ENCODE peak calls at places on chromosome 11, in seven cellular contexts. B is lower leg skin, E is PC-3, O is coronary artery, T is kidney, V is BE2C, M is brain microvascular endothelial cell. H is an unnamed sample.

GRCh38 chr11:45843158-45843924 is 3.9 kb upstream of the CRY2 start:
- DNase-seq in O (peak; percentile 97), T (peak; percentile 94), M (peak; percentile 95), E (peak; percentile 88), B (peak; percentile 98), V (peak; percentile 75), H (peak; percentile 88)

GRCh38 chr11:15692739-15693138 is 578.0 kb downstream of the INSC start:
- DNase-seq in T (no peak), M (peak; percentile 62), B (no peak), O (no peak), E (no peak), V (no peak), H (no peak)

GRCh38 chr11:116731821-116732739 is 40.7 kb downstream of the BUD13 start:
- DNase-seq in M (no peak), O (peak; percentile 66), E (no peak), T (no peak), V (no peak), B (peak; percentile 72), H (no peak)

GRCh38 chr11:66261578-66261977 is 6.9 kb upstream of the RAB1B start:
- DNase-seq in T (no peak), M (no peak), B (no peak), E (no peak), V (no peak), O (no peak), H (no peak)

GRCh38 chr11:67266424-67267187 is at the start of gene GRK2:
- DNase-seq in T (peak; percentile 86), E (peak; percentile 58), V (peak; percentile 58), B (no peak), M (no peak), O (peak; percentile 75), H (peak; percentile 55)

GRCh38 chr11:62611705-62612365 is 740 bp downstream of the EML3 start:
- DNase-seq in M (no peak), O (no peak), T (peak; percentile 84), E (peak; percentile 52), B (peak; percentile 90), V (no peak), H (peak; percentile 27)

GRCh38 chr11:125871391-125872137 is 15.9 kb upstream of the HYLS1 start:
- DNase-seq in B (no peak), V (peak; percentile 72), E (peak; percentile 48), M (peak; percentile 25), T (no peak), O (no peak), H (peak; percentile 38)

GRCh38 chr11:662689-663274 is 25.7 kb downstream of the DRD4 start:
- DNase-seq in M (peak; percentile 60), V (peak; percentile 63), B (no peak), E (peak; percentile 54), T (peak; percentile 86), O (no peak), H (peak; percentile 66)

GRCh38 chr11:110121204-110121603 is 28.0 kb downstream of the ZC3H12C start:
- DNase-seq in M (peak; percentile 70), B (no peak), O (no peak), T (no peak), E (peak; percentile 91), V (no peak), H (no peak)

GRCh38 chr11:110425751-110426545 is 3.8 kb upstream of the FDX1 start:
- DNase-seq in M (peak; percentile 94), V (no peak), T (no peak), E (peak; percentile 20), B (no peak), O (no peak), H (no peak)

GRCh38 chr11:134242376-134242775 is 10.8 kb downstream of the THYN1 start:
- DNase-seq in O (no peak), M (no peak), V (no peak), E (no peak), T (no peak), B (peak; percentile 60), H (no peak)

GRCh38 chr11:125626381-125626950 is 1.5 kb downstream of the CHEK1 start:
- DNase-seq in V (no peak), O (no peak), T (no peak), B (no peak), M (no peak), E (no peak), H (peak; percentile 32)

GRCh38 chr11:72222106-72222891 is 2.3 kb upstream of the INPPL1 start:
- DNase-seq in E (no peak), M (no peak), B (peak; percentile 77), O (no peak), T (no peak), V (no peak), H (no peak)

GRCh38 chr11:6315811-6316425 is 4.4 kb downstream of the CAVIN3 start:
- DNase-seq in T (peak; percentile 80), B (peak; percentile 88), M (peak; percentile 57), O (peak; percentile 81), V (peak; percentile 30), E (peak; percentile 64), H (peak; percentile 62)

GRCh38 chr11:129280027-129280811 is 88.1 kb upstream of the ARHGAP32 start:
- DNase-seq in T (no peak), M (no peak), V (no peak), B (no peak), E (peak; percentile 92), O (no peak), H (no peak)

GRCh38 chr11:129281471-129282268 is 89.5 kb upstream of the ARHGAP32 start:
- DNase-seq in E (no peak), V (no peak), T (no peak), O (no peak), B (no peak), M (no peak), H (no peak)

GRCh38 chr11:129278586-129279319 is 86.6 kb upstream of the ARHGAP32 start:
- DNase-seq in V (peak; percentile 18), T (no peak), B (no peak), E (peak; percentile 43), O (no peak), M (no peak), H (peak; percentile 43)

GRCh38 chr11:129277216-129277838 is 85.2 kb upstream of the ARHGAP32 start:
- DNase-seq in O (no peak), M (no peak), T (no peak), V (no peak), E (peak; percentile 46), B (no peak), H (no peak)

DNA sequence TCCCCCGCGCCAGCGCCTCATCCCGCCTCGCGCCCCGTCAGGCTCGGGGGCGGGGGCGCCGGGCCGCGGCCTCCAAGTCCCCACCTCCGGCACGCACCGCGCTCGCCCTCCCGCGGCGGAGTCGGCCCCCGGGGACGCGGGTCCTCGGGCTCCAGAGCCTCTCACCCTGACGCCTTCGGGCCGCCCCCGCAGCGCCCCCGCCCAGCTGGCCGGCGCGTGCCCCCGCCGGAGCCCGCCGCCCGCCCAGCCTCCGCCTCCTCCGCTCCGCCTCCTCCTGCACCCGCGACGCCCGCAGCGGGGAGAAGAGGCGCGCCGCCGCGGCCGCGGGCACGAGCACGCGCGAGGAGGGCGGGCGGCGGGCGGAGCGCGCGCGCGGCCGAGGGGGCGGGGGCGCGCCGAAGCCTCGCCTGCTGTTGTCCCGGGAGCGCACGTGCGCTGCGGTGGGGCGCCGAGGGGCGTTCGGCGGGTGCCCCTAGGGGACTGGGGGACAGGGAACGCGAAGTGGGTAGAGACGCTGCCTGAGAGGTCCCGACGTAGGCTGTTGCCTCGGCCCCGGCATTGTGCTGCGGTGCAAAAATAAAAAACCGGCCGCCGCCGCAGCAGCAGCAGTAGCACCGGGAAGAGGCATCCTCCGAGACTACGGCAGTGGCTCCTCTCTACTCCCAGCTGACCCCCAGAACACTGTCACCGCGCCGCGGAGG is 87.4 kb upstream of the ARHGAP32 start:
- DNase-seq in O (peak; percentile 84), E (peak; percentile 86), V (peak; percentile 69), B (peak; percentile 91), T (peak; percentile 92), M (peak; percentile 38), H (peak; percentile 84)
- TF ChIP-seq CTCF in O (no peak), E (no peak), V (no peak), B (no peak), T (no peak), M (no peak), H (no peak)

DNA sequence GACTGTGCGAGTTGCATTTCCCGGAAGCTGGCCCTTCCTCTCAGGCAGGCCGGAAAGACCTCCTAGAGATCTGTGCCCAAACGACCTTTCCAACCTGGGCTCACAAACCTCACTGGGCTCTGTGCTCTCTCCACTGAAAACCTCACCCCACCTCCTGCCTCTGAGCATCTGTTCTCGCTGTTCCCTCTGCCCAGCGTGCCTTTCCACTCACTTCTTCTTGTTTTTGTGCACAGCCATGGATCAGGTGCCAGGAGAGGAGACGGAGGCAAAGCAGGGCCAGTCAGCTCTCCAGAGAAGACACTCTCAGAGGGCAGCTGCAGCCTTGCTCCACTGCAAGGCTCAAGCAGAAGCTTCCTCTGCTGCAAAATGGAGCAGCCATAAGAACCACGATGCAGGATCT is 10.9 kb upstream of the CPT1A start:
- DNase-seq in O (no peak), E (no peak), M (no peak), T (peak; percentile 6), V (no peak), B (no peak), H (no peak)
- TF ChIP-seq CTCF in O (no peak), E (no peak), M (no peak), T (no peak), V (no peak), B (no peak), H (no peak)

DNA sequence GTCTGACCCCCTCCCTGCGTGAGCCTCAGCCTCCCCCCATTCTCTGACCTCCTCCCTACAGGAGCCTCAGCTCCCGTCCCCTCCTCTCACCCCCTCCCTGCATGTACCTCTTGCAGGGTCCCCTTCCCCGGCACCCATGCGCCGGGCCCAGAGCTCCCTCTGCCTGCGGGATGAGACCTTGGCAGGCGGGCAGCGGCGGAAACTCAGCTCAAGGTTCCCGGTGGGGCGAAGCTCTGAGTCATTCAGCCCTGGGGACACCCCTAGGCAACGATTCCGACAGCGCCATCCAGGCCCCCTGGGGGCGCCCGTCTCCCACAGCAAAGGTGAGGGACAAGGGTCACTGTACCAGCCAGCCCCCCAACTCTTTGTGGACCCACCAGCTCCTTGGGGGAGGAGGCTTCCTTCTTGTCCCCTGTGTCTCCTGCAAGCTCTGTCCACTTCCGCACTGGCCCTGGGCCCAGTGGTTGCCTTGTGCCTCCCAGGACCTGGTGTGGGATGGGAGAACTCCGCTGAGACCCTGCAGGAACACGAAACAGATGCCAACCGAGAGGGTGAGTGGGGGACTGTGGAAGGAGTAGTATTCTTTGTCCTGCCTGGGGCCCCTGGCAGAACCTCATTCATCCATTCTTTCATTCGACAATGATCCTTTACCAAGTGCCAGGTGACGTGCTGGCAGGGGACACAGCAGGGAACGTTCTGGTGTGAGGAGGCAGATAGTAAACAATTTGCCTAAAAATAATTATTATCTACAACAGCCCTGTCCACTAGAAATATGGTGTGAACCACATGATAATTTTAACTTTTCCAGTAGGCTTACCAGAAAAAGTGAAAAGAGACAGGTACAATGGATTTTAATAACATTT is 3.7 kb upstream of the RPS6KA4 start:
- DNase-seq in M (peak; percentile 65), E (peak; percentile 94), V (peak; percentile 83), T (peak; percentile 92), B (no peak), O (peak; percentile 87), H (peak; percentile 81)
- TF ChIP-seq CTCF in M (peak; percentile 89), E (peak; percentile 98), V (peak; percentile 65), T (peak; percentile 67), B (no peak), O (peak; percentile 48), H (peak; percentile 13)

GRCh38 chr11:120744016-120744994 is 232.8 kb downstream of the GRIK4 start:
- DNase-seq in E (peak; percentile 5), V (peak; percentile 30), M (no peak), O (no peak), B (no peak), T (no peak), H (no peak)
- TF ChIP-seq CTCF in E (peak; percentile 25), V (no peak), M (peak; percentile 16), O (no peak), B (no peak), T (no peak), H (peak; percentile 64)

H was measured in glutamatergic neuron.